ENCODE peak calls at places on chromosomes 16 and 17, in five cellular contexts. One of them, this sample, is unnamed.

GRCh38 chr17:81453712-81454111 is 58.5 kb downstream of the BAHCC1 start:
- DNase-seq in NCI-H1092: no peak
- DNase-seq in stimulated activated CD8-positive, alpha-beta memory T cell treated with anti-CD3 and anti-CD28 coated beads, Interleukin-4, amount 100 ng/mL, for 24 hours: no peak
- DNase-seq in fibroblast of pulmonary artery: no peak
- DNase-seq in NAMALWA: no peak
- DNase-seq in this sample: peak; percentile 53

GRCh38 chr16:17329412-17329811 is 141.3 kb downstream of the XYLT1 start:
- DNase-seq in NCI-H1092: no peak
- DNase-seq in stimulated activated CD8-positive, alpha-beta memory T cell treated with anti-CD3 and anti-CD28 coated beads, Interleukin-4, amount 100 ng/mL, for 24 hours: no peak
- DNase-seq in fibroblast of pulmonary artery: no peak
- DNase-seq in NAMALWA: no peak
- DNase-seq in this sample: no peak

GRCh38 chr17:28701987-28702751 is 9.5 kb downstream of the PROCA1 start:
- DNase-seq in NCI-H1092: peak; percentile 86
- DNase-seq in stimulated activated CD8-positive, alpha-beta memory T cell treated with anti-CD3 and anti-CD28 coated beads, Interleukin-4, amount 100 ng/mL, for 24 hours: no peak
- DNase-seq in fibroblast of pulmonary artery: no peak
- DNase-seq in NAMALWA: no peak
- DNase-seq in this sample: no peak

GRCh38 chr16:87180069-87180468 is 137.1 kb downstream of the C16orf95 start:
- DNase-seq in NCI-H1092: no peak
- DNase-seq in stimulated activated CD8-positive, alpha-beta memory T cell treated with anti-CD3 and anti-CD28 coated beads, Interleukin-4, amount 100 ng/mL, for 24 hours: no peak
- DNase-seq in fibroblast of pulmonary artery: no peak
- DNase-seq in NAMALWA: no peak
- DNase-seq in this sample: no peak

GRCh38 chr16:2985457-2985856 is 5.2 kb upstream of the PKMYT1 start:
- DNase-seq in NCI-H1092: no peak
- DNase-seq in stimulated activated CD8-positive, alpha-beta memory T cell treated with anti-CD3 and anti-CD28 coated beads, Interleukin-4, amount 100 ng/mL, for 24 hours: no peak
- DNase-seq in fibroblast of pulmonary artery: no peak
- DNase-seq in NAMALWA: no peak
- DNase-seq in this sample: no peak

GRCh38 chr17:60392845-60393702 is 1.1 kb upstream of the USP32 start:
- DNase-seq in NCI-H1092: peak; percentile 45
- DNase-seq in stimulated activated CD8-positive, alpha-beta memory T cell treated with anti-CD3 and anti-CD28 coated beads, Interleukin-4, amount 100 ng/mL, for 24 hours: peak; percentile 8
- DNase-seq in fibroblast of pulmonary artery: peak; percentile 79
- DNase-seq in NAMALWA: peak; percentile 54
- DNase-seq in this sample: peak; percentile 87

GRCh38 chr16:87626905-87627304 is 24.6 kb downstream of the JPH3 start:
- DNase-seq in NCI-H1092: no peak
- DNase-seq in stimulated activated CD8-positive, alpha-beta memory T cell treated with anti-CD3 and anti-CD28 coated beads, Interleukin-4, amount 100 ng/mL, for 24 hours: no peak
- DNase-seq in fibroblast of pulmonary artery: no peak
- DNase-seq in NAMALWA: no peak
- DNase-seq in this sample: no peak

GRCh38 chr16:69579783-69580182 is 14.0 kb downstream of the NFAT5 start:
- DNase-seq in NCI-H1092: no peak
- DNase-seq in stimulated activated CD8-positive, alpha-beta memory T cell treated with anti-CD3 and anti-CD28 coated beads, Interleukin-4, amount 100 ng/mL, for 24 hours: no peak
- DNase-seq in fibroblast of pulmonary artery: no peak
- DNase-seq in NAMALWA: no peak
- DNase-seq in this sample: no peak

GRCh38 chr17:36627101-36627500 is 25.7 kb downstream of the MRM1 start:
- DNase-seq in NCI-H1092: peak; percentile 77
- DNase-seq in stimulated activated CD8-positive, alpha-beta memory T cell treated with anti-CD3 and anti-CD28 coated beads, Interleukin-4, amount 100 ng/mL, for 24 hours: no peak
- DNase-seq in fibroblast of pulmonary artery: no peak
- DNase-seq in NAMALWA: no peak
- DNase-seq in this sample: no peak

GRCh38 chr17:36463916-36464764 is 22.3 kb upstream of the ZNHIT3 start:
- DNase-seq in NCI-H1092: no peak
- DNase-seq in stimulated activated CD8-positive, alpha-beta memory T cell treated with anti-CD3 and anti-CD28 coated beads, Interleukin-4, amount 100 ng/mL, for 24 hours: peak; percentile 39
- DNase-seq in fibroblast of pulmonary artery: peak; percentile 75
- DNase-seq in NAMALWA: no peak
- DNase-seq in this sample: peak; percentile 62

GRCh38 chr17:80071116-80071980 is 30.0 kb upstream of the GAA start:
- DNase-seq in NCI-H1092: peak; percentile 54
- DNase-seq in stimulated activated CD8-positive, alpha-beta memory T cell treated with anti-CD3 and anti-CD28 coated beads, Interleukin-4, amount 100 ng/mL, for 24 hours: no peak
- DNase-seq in fibroblast of pulmonary artery: peak; percentile 69
- DNase-seq in NAMALWA: no peak
- DNase-seq in this sample: no peak

GRCh38 chr16:86041205-86041604 is 142.2 kb downstream of the IRF8 start:
- DNase-seq in NCI-H1092: no peak
- DNase-seq in stimulated activated CD8-positive, alpha-beta memory T cell treated with anti-CD3 and anti-CD28 coated beads, Interleukin-4, amount 100 ng/mL, for 24 hours: no peak
- DNase-seq in fibroblast of pulmonary artery: no peak
- DNase-seq in NAMALWA: no peak
- DNase-seq in this sample: no peak

GRCh38 chr16:55832788-55833583 is at the start of gene CES1:
- DNase-seq in NCI-H1092: no peak
- DNase-seq in stimulated activated CD8-positive, alpha-beta memory T cell treated with anti-CD3 and anti-CD28 coated beads, Interleukin-4, amount 100 ng/mL, for 24 hours: no peak
- DNase-seq in fibroblast of pulmonary artery: no peak
- DNase-seq in NAMALWA: no peak
- DNase-seq in this sample: no peak